ENCODE peak calls at places on chromosomes 12 and 14, in four cellular contexts. One of them, this sample, is unnamed.

GRCh38 chr12:102957339-102958050 is at the start of gene ASCL1:
- DNase-seq in iris pigment epithelial cell: peak
- DNase-seq in stromal cell of bone marrow: no peak
- DNase-seq in vagina: no peak
- DNase-seq in this sample: peak

GRCh38 chr12:39081910-39082309 is 176.5 kb upstream of the CPNE8 start:
- DNase-seq in stromal cell of bone marrow: no peak
- DNase-seq in vagina: no peak
- DNase-seq in iris pigment epithelial cell: no peak
- DNase-seq in this sample: peak

GRCh38 chr12:132055535-132056096 is 88.5 kb downstream of the DDX51 start:
- DNase-seq in iris pigment epithelial cell: no peak
- DNase-seq in stromal cell of bone marrow: no peak
- DNase-seq in vagina: no peak
- DNase-seq in this sample: no peak

GRCh38 chr14:60637138-60637489 is 12.2 kb downstream of the SIX1 start:
- DNase-seq in vagina: no peak
- DNase-seq in stromal cell of bone marrow: no peak
- DNase-seq in iris pigment epithelial cell: no peak
- DNase-seq in this sample: no peak

GRCh38 chr14:21990116-21990515 is 316.5 kb upstream of the OR4E1 start:
- DNase-seq in vagina: no peak
- DNase-seq in iris pigment epithelial cell: peak
- DNase-seq in stromal cell of bone marrow: no peak
- DNase-seq in this sample: peak

GRCh38 chr12:79691299-79692248 is 810 bp upstream of the PAWR start:
- DNase-seq in vagina: no peak
- DNase-seq in stromal cell of bone marrow: peak
- DNase-seq in iris pigment epithelial cell: peak
- DNase-seq in this sample: peak

GRCh38 chr14:101840649-101841365 is 79.3 kb downstream of the PPP2R5C start:
- DNase-seq in iris pigment epithelial cell: no peak
- DNase-seq in stromal cell of bone marrow: no peak
- DNase-seq in vagina: no peak
- DNase-seq in this sample: peak

GRCh38 chr14:68020999-68021663 is 201.6 kb downstream of the RAD51B start:
- DNase-seq in stromal cell of bone marrow: no peak
- DNase-seq in iris pigment epithelial cell: no peak
- DNase-seq in vagina: no peak
- DNase-seq in this sample: no peak

GRCh38 chr12:120529641-120530314 is 820 bp upstream of the COQ5 start:
- DNase-seq in vagina: no peak
- DNase-seq in iris pigment epithelial cell: peak
- DNase-seq in stromal cell of bone marrow: no peak
- DNase-seq in this sample: peak

GRCh38 chr12:56021882-56022497 is 1.1 kb downstream of the IKZF4 start:
- DNase-seq in stromal cell of bone marrow: no peak
- DNase-seq in vagina: no peak
- DNase-seq in iris pigment epithelial cell: no peak
- DNase-seq in this sample: no peak

GRCh38 chr12:54853933-54854538 is at the start of gene MUCL1:
- DNase-seq in vagina: no peak
- DNase-seq in stromal cell of bone marrow: peak
- DNase-seq in iris pigment epithelial cell: peak
- DNase-seq in this sample: peak

GRCh38 chr12:82797480-82797879 is 110.8 kb downstream of the TMTC2 start:
- DNase-seq in vagina: no peak
- DNase-seq in iris pigment epithelial cell: no peak
- DNase-seq in stromal cell of bone marrow: no peak
- DNase-seq in this sample: no peak

GRCh38 chr12:20109667-20110066 is 258.7 kb upstream of the PDE3A start:
- DNase-seq in vagina: no peak
- DNase-seq in iris pigment epithelial cell: no peak
- DNase-seq in stromal cell of bone marrow: no peak
- DNase-seq in this sample: no peak

GRCh38 chr14:56002316-56002715 is 115.9 kb upstream of the PELI2 start:
- DNase-seq in stromal cell of bone marrow: peak
- DNase-seq in vagina: no peak
- DNase-seq in iris pigment epithelial cell: no peak
- DNase-seq in this sample: peak

GRCh38 chr12:10567813-10568212 is 45.6 kb downstream of the MAGOHB start:
- DNase-seq in stromal cell of bone marrow: no peak
- DNase-seq in vagina: no peak
- DNase-seq in iris pigment epithelial cell: no peak
- DNase-seq in this sample: no peak